ENCODE peak calls at places on chromosomes 4 and X, in seven cellular contexts. C, H, X, I, B, Z and D are unnamed samples.

GRCh38 chr4:8229341-8229975 is 30.4 kb downstream of the SH3TC1 start:
- DNase-seq in X (no peak), Z (no peak), H (no peak), B (no peak), I (no peak), C (no peak), D (no peak)

GRCh38 chrX:6695717-6696116 is 160.8 kb upstream of the VCX3A start:
- DNase-seq in H (no peak), I (peak), B (no peak), C (no peak), Z (no peak), X (no peak), D (no peak)

GRCh38 chr4:23279377-23279988 is 586.7 kb downstream of the GBA3 start:
- DNase-seq in Z (no peak), I (no peak), C (no peak), X (no peak), H (no peak), B (no peak), D (no peak)

GRCh38 chr4:146040623-146041022 is 102.0 kb upstream of the ZNF827 start:
- DNase-seq in C (no peak), X (no peak), H (no peak), B (no peak), I (no peak), Z (no peak), D (no peak)

GRCh38 chr4:175622887-175623286 is 189.2 kb downstream of the GPM6A start:
- DNase-seq in H (no peak), C (no peak), Z (no peak), B (no peak), X (no peak), I (peak), D (no peak)

GRCh38 chr4:8754634-8755589 is 116.7 kb downstream of the HMX1 start:
- DNase-seq in H (no peak), Z (no peak), C (no peak), X (no peak), I (no peak), B (no peak), D (no peak)

GRCh38 chr4:2931765-2932560 is 31.2 kb downstream of the NOP14 start:
- DNase-seq in B (no peak), I (peak), C (no peak), X (no peak), H (no peak), Z (no peak), D (peak)

GRCh38 chrX:24485976-24486680 is 21.0 kb downstream of the PDK3 start:
- DNase-seq in X (no peak), C (no peak), I (no peak), Z (no peak), B (peak), H (no peak), D (no peak)

GRCh38 chr4:183173580-183174526 is 74.8 kb downstream of the WWC2 start:
- DNase-seq in I (no peak), C (peak), H (no peak), X (no peak), Z (peak), B (no peak), D (no peak)

GRCh38 chrX:136097871-136098805 is 49.2 kb upstream of the FHL1 start:
- DNase-seq in I (peak), H (no peak), B (no peak), Z (no peak), C (no peak), X (no peak), D (no peak)

GRCh38 chr4:183905593-183906485 is 732 bp downstream of the STOX2 start:
- DNase-seq in C (peak), Z (peak), H (no peak), X (peak), B (peak), I (peak), D (no peak)

GRCh38 chrX:99301990-99302389 is 1108.1 kb downstream of the PCDH19 start:
- DNase-seq in X (peak), C (no peak), I (peak), Z (no peak), H (no peak), B (no peak), D (no peak)

GRCh38 chr4:8594097-8595038 is 1.8 kb downstream of the CPZ start:
- DNase-seq in X (peak), I (peak), Z (peak), C (peak), B (peak), H (peak), D (no peak)

GRCh38 chr4:61619528-61619927 is 419.4 kb downstream of the ADGRL3 start:
- DNase-seq in I (peak), Z (no peak), C (no peak), B (no peak), X (no peak), H (no peak), D (no peak)

GRCh38 chr4:1712216-1713002 is at the start of gene SLBP:
- DNase-seq in I (peak), H (peak), Z (peak), X (peak), C (peak), B (peak), D (peak)

GRCh38 chrX:650274-650673 is 19.7 kb downstream of the SHOX start:
- DNase-seq in H (no peak), X (no peak), I (no peak), C (no peak), Z (no peak), B (no peak), D (no peak)

GRCh38 chr4:55183926-55184599 is 58.7 kb upstream of the KDR start:
- DNase-seq in X (no peak), H (peak), C (peak), I (peak), B (no peak), Z (peak), D (no peak)

GRCh38 chr4:76308548-76308947 is 2.0 kb downstream of the STBD1 start:
- DNase-seq in B (peak), X (peak), I (no peak), C (no peak), Z (no peak), H (no peak), D (no peak)

GRCh38 chr4:168587326-168588125 is 90.7 kb downstream of the PALLD start:
- DNase-seq in I (no peak), B (no peak), Z (peak), H (peak), C (peak), X (no peak), D (no peak)

GRCh38 chr4:155473420-155474095 is 96.8 kb upstream of the MAP9 start:
- DNase-seq in B (no peak), X (no peak), I (no peak), C (no peak), Z (peak), H (peak), D (no peak)

GRCh38 chr4:168221298-168221697 is 97.3 kb downstream of the DDX60 start:
- DNase-seq in I (no peak), H (peak), B (no peak), C (peak), Z (peak), X (peak), D (no peak)

GRCh38 chr4:151801547-151802516 is 41.0 kb upstream of the GATB start:
- DNase-seq in B (peak), C (peak), I (peak), H (no peak), X (peak), Z (peak), D (no peak)

GRCh38 chrX:150229481-150229880 is 133.6 kb upstream of the MAMLD1 start:
- DNase-seq in C (no peak), X (no peak), Z (no peak), H (no peak), I (no peak), B (no peak), D (no peak)

GRCh38 chr4:138595731-138596465 is 353.7 kb upstream of the SLC7A11 start:
- DNase-seq in I (no peak), B (no peak), Z (peak), C (no peak), X (no peak), H (no peak), D (no peak)

GRCh38 chr4:88672987-88673386 is 24.6 kb downstream of the NAP1L5 start:
- DNase-seq in C (no peak), X (peak), B (peak), I (peak), H (no peak), Z (peak), D (no peak)

GRCh38 chr4:69032847-69033638 is 63.2 kb upstream of the UGT2B7 start:
- DNase-seq in B (no peak), X (no peak), I (no peak), Z (peak), H (no peak), C (peak), D (no peak)

GRCh38 chr4:150581611-150582010 is 340 bp upstream of the MAB21L2 start:
- DNase-seq in B (peak), X (no peak), C (peak), I (peak), H (no peak), Z (peak), D (no peak)

GRCh38 chr4:8274772-8275241 is 5.3 kb downstream of the HTRA3 start:
- DNase-seq in B (peak), H (peak), C (peak), I (peak), X (no peak), Z (peak), D (no peak)

GRCh38 chrX:23883737-23884354 is 23.9 kb downstream of the APOO start:
- DNase-seq in H (no peak), I (peak), Z (peak), C (peak), X (no peak), B (no peak), D (no peak)

GRCh38 chrX:124226129-124226528 is 106.3 kb upstream of the TEX13D start:
- DNase-seq in X (no peak), I (no peak), Z (no peak), H (no peak), C (peak), B (no peak), D (no peak)

GRCh38 chr4:27836505-27836904 is 975.9 kb downstream of the STIM2 start:
- DNase-seq in B (no peak), H (peak), C (peak), X (no peak), Z (peak), I (no peak), D (no peak)

GRCh38 chr4:105548483-105548882 is 3.9 kb upstream of the ARHGEF38 start:
- DNase-seq in B (no peak), Z (no peak), I (no peak), H (peak), C (peak), X (no peak), D (no peak)

GRCh38 chrX:38409289-38409688 is 56.9 kb downstream of the OTC start:
- DNase-seq in Z (no peak), C (peak), X (no peak), I (no peak), H (no peak), B (no peak), D (no peak)